ENCODE peak calls at places on chromosome 6, in nine cellular contexts. M is effector memory CD4-positive, alpha-beta T cell; J is endodermal cell; K is tibial nerve; Q is heart left ventricle; F is mammary epithelial cell; D is CD8-positive, alpha-beta T cell; A is mesendoderm; I is K562. W is an unnamed sample.

GRCh38 chr6:73511796-73512195 is 9.0 kb downstream of the EEF1A1 start:
- DNase-seq in M (no peak), J (peak; percentile 60), K (no peak), Q (no peak), F (no peak), D (no peak), A (peak; percentile 43), I (no peak), W (no peak)

GRCh38 chr6:52909531-52909930 is at the start of gene GSTA3:
- DNase-seq in M (no peak), J (no peak), K (no peak), Q (no peak), F (no peak), D (no peak), A (peak; percentile 49), I (peak; percentile 14), W (no peak)

GRCh38 chr6:95923518-95923917 is 92.3 kb upstream of the FUT9 start:
- DNase-seq in M (no peak), J (peak; percentile 75), K (no peak), Q (no peak), F (no peak), D (no peak), A (peak; percentile 44), I (peak; percentile 12), W (no peak)

GRCh38 chr6:147077251-147077650 is 127.0 kb upstream of the STXBP5 start:
- DNase-seq in M (no peak), J (no peak), K (no peak), Q (no peak), F (no peak), D (no peak), A (no peak), I (no peak), W (no peak)

GRCh38 chr6:100796049-100796823 is 84.9 kb downstream of the ASCC3 start:
- DNase-seq in M (no peak), J (no peak), K (no peak), Q (no peak), F (no peak), D (no peak), A (peak; percentile 45), I (no peak), W (no peak)

GRCh38 chr6:53382421-53382820 is 33.7 kb upstream of the ELOVL5 start:
- DNase-seq in M (no peak), J (no peak), K (no peak), Q (no peak), F (no peak), D (no peak), A (no peak), I (no peak), W (no peak)

GRCh38 chr6:27902335-27903314 is 9.6 kb downstream of the OR2B2 start:
- DNase-seq in M (peak; percentile 85), J (peak; percentile 95), K (peak; percentile 83), Q (peak; percentile 73), F (peak; percentile 80), D (peak; percentile 83), A (peak; percentile 84), I (peak; percentile 69), W (peak; percentile 93)

GRCh38 chr6:170222498-170223471 is 68.1 kb downstream of the DLL1 start:
- DNase-seq in M (no peak), J (peak; percentile 47), K (no peak), Q (no peak), F (peak; percentile 29), D (no peak), A (no peak), I (no peak), W (no peak)

GRCh38 chr6:96878101-96878500 is 19.6 kb downstream of the NDUFAF4 start:
- DNase-seq in M (no peak), J (no peak), K (no peak), Q (no peak), F (no peak), D (no peak), A (no peak), I (no peak), W (no peak)

GRCh38 chr6:129440691-129441090 is 269.3 kb downstream of the ARHGAP18 start:
- DNase-seq in M (no peak), J (peak; percentile 65), K (no peak), Q (peak; percentile 40), F (peak; percentile 19), D (no peak), A (peak; percentile 76), I (no peak), W (no peak)

GRCh38 chr6:17863971-17864754 is 123.3 kb downstream of the KIF13A start:
- DNase-seq in M (no peak), J (no peak), K (no peak), Q (peak; percentile 42), F (peak; percentile 96), D (no peak), A (peak; percentile 11), I (no peak), W (no peak)

GRCh38 chr6:146347690-146348089 is 195.9 kb upstream of the RAB32 start:
- DNase-seq in M (no peak), J (no peak), K (no peak), Q (no peak), F (no peak), D (no peak), A (no peak), I (no peak), W (no peak)

GRCh38 chr6:35311390-35312075 is 13.9 kb downstream of the DEF6 start:
- DNase-seq in M (no peak), J (peak; percentile 38), K (no peak), Q (no peak), F (no peak), D (peak; percentile 72), A (no peak), I (no peak), W (peak; percentile 52)

GRCh38 chr6:164021589-164022290 is 607.2 kb downstream of the QKI start:
- DNase-seq in M (no peak), J (no peak), K (no peak), Q (no peak), F (no peak), D (no peak), A (no peak), I (no peak), W (no peak)

GRCh38 chr6:130775421-130776012 is 51.7 kb upstream of the SMLR1 start:
- DNase-seq in M (no peak), J (no peak), K (no peak), Q (no peak), F (no peak), D (no peak), A (no peak), I (no peak), W (no peak)

GRCh38 chr6:20092071-20092566 is 120.2 kb downstream of the MBOAT1 start:
- DNase-seq in M (no peak), J (no peak), K (no peak), Q (no peak), F (peak; percentile 37), D (no peak), A (peak; percentile 87), I (peak; percentile 41), W (no peak)

GRCh38 chr6:13273931-13274706 is 54.2 kb downstream of the TBC1D7 start:
- DNase-seq in M (peak; percentile 34), J (no peak), K (peak; percentile 19), Q (no peak), F (no peak), D (peak; percentile 75), A (no peak), I (peak; percentile 75), W (no peak)

GRCh38 chr6:95848717-95849116 is 167.1 kb upstream of the FUT9 start:
- DNase-seq in M (no peak), J (no peak), K (no peak), Q (no peak), F (no peak), D (no peak), A (peak; percentile 1), I (no peak), W (no peak)

GRCh38 chr6:10613693-10614092 is 80.7 kb downstream of the C6orf52 start:
- DNase-seq in M (no peak), J (peak; percentile 27), K (no peak), Q (no peak), F (no peak), D (no peak), A (no peak), I (no peak), W (no peak)

GRCh38 chr6:4814212-4814611 is 38.0 kb downstream of the CDYL start:
- DNase-seq in M (no peak), J (no peak), K (no peak), Q (no peak), F (no peak), D (no peak), A (no peak), I (no peak), W (no peak)

GRCh38 chr6:36604090-36605060 is 10.2 kb downstream of the SRSF3 start:
- DNase-seq in M (no peak), J (no peak), K (no peak), Q (no peak), F (no peak), D (no peak), A (no peak), I (no peak), W (no peak)
- H3K4me1 ChIP-seq in M (peaks cover 40% of the 10 kb centered on the region), J (peaks cover 7% of the 10 kb centered on the region), K (peaks cover 26% of the 10 kb centered on the region), Q (peaks cover 93% of the 10 kb centered on the region), F (peaks cover 50% of the 10 kb centered on the region), D (peaks cover 86% of the 10 kb centered on the region), A (peaks cover 2% of the 10 kb centered on the region), I (peaks cover 4% of the 10 kb centered on the region), W (peaks cover 88% of the 10 kb centered on the region)

DNA sequence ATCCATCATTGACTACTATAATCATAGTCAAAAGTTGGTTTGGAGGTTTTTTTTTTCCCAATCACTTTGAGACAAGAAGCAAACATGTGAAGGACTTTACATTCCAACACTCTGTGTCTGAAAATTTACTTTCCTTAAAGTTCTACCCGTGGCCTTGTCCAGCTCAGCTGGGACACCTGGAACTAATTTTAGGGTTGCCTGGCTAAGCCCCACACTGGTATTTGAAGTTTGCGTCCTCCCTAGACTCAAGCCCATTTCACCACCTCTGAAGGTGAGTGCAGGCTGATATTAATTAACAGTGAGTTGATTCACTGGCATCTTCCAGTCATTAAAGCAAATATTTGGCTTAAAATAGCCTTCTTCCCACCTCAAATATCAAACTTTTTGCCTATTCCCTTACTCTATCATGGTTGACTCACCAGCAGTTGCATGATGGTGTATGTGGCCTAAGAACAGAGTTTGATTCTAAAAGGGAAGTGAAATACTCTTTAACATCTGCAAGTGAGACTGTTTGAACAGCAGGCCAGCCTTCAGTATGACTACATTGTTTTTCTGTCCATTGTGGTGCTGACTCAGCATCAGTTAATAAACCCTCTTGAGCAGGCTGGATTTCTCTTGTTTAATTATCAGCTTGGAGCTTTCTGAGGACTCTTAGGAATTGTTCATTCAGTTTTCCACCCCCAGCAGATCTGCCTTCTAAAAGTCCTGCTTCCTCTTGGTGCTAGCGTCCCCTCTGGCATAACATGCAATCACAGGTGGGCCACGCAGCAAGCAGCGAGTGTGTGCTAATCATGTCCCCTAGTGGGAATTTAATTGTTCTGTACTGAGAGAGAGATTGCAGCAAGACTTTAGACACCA is 1.8 kb upstream of the PRDM1 start:
- DNase-seq in M (no peak), J (peak; percentile 89), K (no peak), Q (no peak), F (peak; percentile 85), D (no peak), A (peak; percentile 93), I (peak; percentile 42), W (no peak)
- H3K4me1 ChIP-seq in M (peaks cover 53% of the 10 kb centered on the region), J (peaks cover 33% of the 10 kb centered on the region), K (peaks cover 6% of the 10 kb centered on the region), Q (peaks cover 24% of the 10 kb centered on the region), F (peaks cover 37% of the 10 kb centered on the region), D (peaks cover 27% of the 10 kb centered on the region), A (peaks cover 25% of the 10 kb centered on the region), I (peaks cover 7% of the 10 kb centered on the region), W (peaks cover 26% of the 10 kb centered on the region)

GRCh38 chr6:56732517-56732916 is 89.8 kb upstream of the DST start:
- DNase-seq in M (no peak), J (no peak), K (no peak), Q (no peak), F (no peak), D (no peak), A (no peak), I (no peak), W (no peak)
- H3K4me1 ChIP-seq in M (no peaks in the 10 kb centered on the region), J (no peaks in the 10 kb centered on the region), K (peaks cover 23% of the 10 kb centered on the region), Q (peaks cover 34% of the 10 kb centered on the region), F (peaks cover 36% of the 10 kb centered on the region), D (no peaks in the 10 kb centered on the region), A (peaks cover 3% of the 10 kb centered on the region), I (no peaks in the 10 kb centered on the region), W (peaks cover 27% of the 10 kb centered on the region)

GRCh38 chr6:57261896-57262295 is 39.8 kb upstream of the RAB23 start:
- DNase-seq in M (no peak), J (no peak), K (no peak), Q (no peak), F (no peak), D (no peak), A (no peak), I (no peak), W (no peak)
- H3K4me1 ChIP-seq in M (no peaks in the 10 kb centered on the region), J (no peaks in the 10 kb centered on the region), K (peaks cover 13% of the 10 kb centered on the region), Q (no peaks in the 10 kb centered on the region), F (peaks cover 6% of the 10 kb centered on the region), D (no peaks in the 10 kb centered on the region), A (no peaks in the 10 kb centered on the region), I (no peaks in the 10 kb centered on the region), W (peaks cover 8% of the 10 kb centered on the region)

W was measured in right atrium auricular region.